ENCODE peak calls at places on chromosomes 6 and 20, in six cellular contexts. M, O, Y, H, J and G are unnamed samples.

GRCh38 chr6:52499026-52499425 is 77.8 kb downstream of the TRAM2 start:
- DNase-seq in M (peak), O (no peak), Y (no peak), H (no peak), J (no peak), G (no peak)

GRCh38 chr6:130020106-130020851 is 1.9 kb downstream of the L3MBTL3 start:
- DNase-seq in M (peak), O (peak), Y (peak), H (no peak), J (peak), G (peak)

GRCh38 chr6:52958546-52959255 is 36.4 kb downstream of the GSTA4 start:
- DNase-seq in M (no peak), O (no peak), Y (no peak), H (no peak), J (no peak), G (no peak)

GRCh38 chr6:79656134-79656533 is 25.0 kb downstream of the SH3BGRL2 start:
- DNase-seq in M (no peak), O (no peak), Y (no peak), H (no peak), J (no peak), G (no peak)

GRCh38 chr20:10501377-10501776 is 66.3 kb downstream of the SLX4IP start:
- DNase-seq in M (peak), O (no peak), Y (peak), H (no peak), J (no peak), G (no peak)

GRCh38 chr6:113047932-113048331 is 700.8 kb downstream of the RFPL4B start:
- DNase-seq in M (no peak), O (no peak), Y (no peak), H (no peak), J (no peak), G (no peak)

GRCh38 chr6:33592595-33593413 is 12.7 kb upstream of the BAK1 start:
- DNase-seq in M (no peak), O (no peak), Y (peak), H (no peak), J (no peak), G (peak)

GRCh38 chr6:54846243-54846856 is at the start of gene FAM83B:
- DNase-seq in M (no peak), O (peak), Y (peak), H (no peak), J (no peak), G (no peak)

GRCh38 chr6:154298297-154298696 is 58.3 kb downstream of the IPCEF1 start:
- DNase-seq in M (peak), O (no peak), Y (no peak), H (no peak), J (no peak), G (peak)

GRCh38 chr6:97292671-97293070 is 9.7 kb upstream of the MMS22L start:
- DNase-seq in M (no peak), O (no peak), Y (no peak), H (no peak), J (no peak), G (no peak)

GRCh38 chr6:34157236-34157830 is 11.4 kb upstream of the GRM4 start:
- DNase-seq in M (no peak), O (no peak), Y (peak), H (no peak), J (no peak), G (no peak)

GRCh38 chr20:63578224-63579016 is 4.4 kb upstream of the HELZ2 start:
- DNase-seq in M (no peak), O (no peak), Y (no peak), H (no peak), J (no peak), G (no peak)

GRCh38 chr20:45410887-45411286 is 2.8 kb downstream of the DBNDD2 start:
- DNase-seq in M (no peak), O (no peak), Y (no peak), H (no peak), J (no peak), G (no peak)

GRCh38 chr20:23061713-23062561 is 12.5 kb upstream of the THBD start:
- DNase-seq in M (peak), O (no peak), Y (no peak), H (peak), J (peak), G (no peak)

GRCh38 chr6:49499121-49499520 is 602 bp upstream of the GLYATL3 start:
- DNase-seq in M (no peak), O (no peak), Y (no peak), H (no peak), J (no peak), G (no peak)

GRCh38 chr6:126180585-126180984 is 159.3 kb upstream of the CENPW start:
- DNase-seq in M (peak), O (no peak), Y (no peak), H (peak), J (no peak), G (peak)

GRCh38 chr6:126172151-126172550 is 167.8 kb upstream of the CENPW start:
- DNase-seq in M (no peak), O (no peak), Y (no peak), H (no peak), J (no peak), G (no peak)

GRCh38 chr6:126174697-126175096 is 165.2 kb upstream of the CENPW start:
- DNase-seq in M (no peak), O (no peak), Y (no peak), H (no peak), J (no peak), G (no peak)

GRCh38 chr6:126175251-126175650 is 164.7 kb upstream of the CENPW start:
- DNase-seq in M (no peak), O (no peak), Y (no peak), H (no peak), J (no peak), G (no peak)

DNA sequence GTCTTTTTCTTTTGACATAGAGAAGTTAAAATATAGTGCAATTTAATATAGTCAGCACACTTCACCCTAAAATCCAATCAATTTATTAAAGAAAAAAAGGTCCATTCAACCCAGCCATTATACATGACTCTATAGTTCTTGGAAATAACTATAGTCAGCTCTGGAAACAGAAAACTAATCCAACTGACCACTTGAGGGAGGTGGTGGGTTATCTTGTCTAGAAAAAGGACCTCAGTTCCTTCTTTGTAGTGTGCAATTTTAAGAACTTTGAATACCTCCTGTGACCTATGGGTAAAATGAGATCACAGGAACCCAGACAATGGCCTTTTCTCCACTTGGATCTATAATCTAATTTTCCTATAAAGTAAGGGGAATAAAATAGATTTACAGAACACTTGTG is 163.6 kb upstream of the CENPW start:
- DNase-seq in M (peak), O (no peak), Y (no peak), H (peak), J (no peak), G (no peak)
- TF ChIP-seq CTCF in M (peak), O (no peak), Y (no peak), H (peak), J (no peak), G (peak)

GRCh38 chr6:42322676-42323075 is 105.0 kb upstream of the MRPS10 start:
- DNase-seq in M (no peak), O (no peak), Y (no peak), H (no peak), J (no peak), G (no peak)
- TF ChIP-seq CTCF in M (no peak), O (no peak), Y (no peak), H (peak), J (no peak), G (peak)

DNA sequence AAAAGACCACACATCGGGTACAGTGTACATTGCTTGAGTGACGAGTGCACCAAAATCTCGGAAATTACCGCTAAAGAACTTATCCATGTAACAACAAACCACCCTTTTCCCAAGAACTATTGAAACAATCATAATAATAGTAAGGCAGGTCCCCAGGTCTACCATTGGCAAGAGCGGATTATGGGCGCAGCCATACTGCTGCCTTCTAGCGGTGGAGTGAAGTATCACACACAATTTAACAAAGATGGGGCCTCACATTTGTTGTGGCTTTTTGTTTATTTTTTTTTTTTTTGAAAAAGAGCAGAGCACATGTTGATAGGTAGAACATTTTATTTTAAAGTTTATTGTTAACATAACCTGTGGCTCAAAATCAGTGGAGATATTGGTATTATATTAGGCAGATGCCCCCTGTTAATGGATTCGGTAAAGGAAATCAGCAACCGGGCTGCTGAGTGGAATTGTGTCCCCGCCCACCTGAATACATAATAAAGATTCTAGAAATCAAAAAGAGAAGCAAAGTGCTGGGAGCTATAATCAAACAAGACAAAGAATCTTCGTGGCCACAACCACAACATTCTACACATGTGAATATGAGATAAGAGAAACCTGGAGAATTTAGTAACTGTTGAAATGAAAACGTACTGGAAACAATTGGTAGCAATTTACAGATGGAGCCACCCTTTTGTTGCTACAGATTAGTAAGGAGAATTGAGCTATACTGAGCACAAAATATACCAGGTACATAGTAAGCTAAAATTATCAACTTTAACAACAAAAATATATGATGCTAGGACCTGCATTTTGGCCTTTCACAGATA is 94.2 kb upstream of the EXOC2 start:
- DNase-seq in M (peak), O (peak), Y (no peak), H (no peak), J (no peak), G (peak)
- TF ChIP-seq CTCF in M (peak), O (peak), Y (peak), H (peak), J (no peak), G (peak)

DNA sequence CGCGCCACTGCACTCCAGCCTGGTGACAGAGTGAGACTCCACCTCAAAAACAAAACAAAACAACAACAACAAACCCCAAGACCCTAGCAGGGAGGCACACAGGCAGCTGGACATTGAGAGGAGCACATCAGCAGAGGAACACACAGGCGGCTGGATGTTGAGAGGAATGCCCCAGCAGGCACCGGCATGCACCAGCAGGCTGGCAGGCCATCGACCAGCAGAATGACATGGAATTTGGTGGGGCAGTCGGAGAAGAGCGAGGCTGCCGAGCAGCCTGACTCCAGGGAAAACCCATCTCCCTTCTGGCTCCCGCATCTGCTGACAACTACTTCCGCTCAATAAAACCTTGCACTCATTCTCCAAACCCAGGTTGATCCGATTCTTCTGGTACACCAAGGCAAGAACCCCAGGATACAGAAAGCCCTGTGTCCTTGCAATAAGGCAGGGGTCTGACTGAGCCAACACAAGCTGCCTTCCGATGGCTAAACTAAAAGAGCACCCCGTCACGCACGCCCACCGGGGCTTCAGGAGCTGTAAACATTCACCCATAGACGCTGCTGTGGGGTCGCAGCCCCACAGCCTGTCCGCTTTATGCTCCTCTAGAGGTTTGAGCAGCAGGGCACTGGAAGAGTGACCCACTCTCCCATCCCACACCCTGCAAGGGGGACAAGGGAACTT is 60.2 kb downstream of the SLC22A23 start:
- DNase-seq in M (no peak), O (no peak), Y (no peak), H (no peak), J (no peak), G (no peak)
- TF ChIP-seq CTCF in M (no peak), O (no peak), Y (no peak), H (no peak), J (no peak), G (no peak)

GRCh38 chr20:60107621-60108020 is 149.4 kb downstream of the CDH26 start:
- DNase-seq in M (no peak), O (no peak), Y (no peak), H (no peak), J (no peak), G (no peak)
- TF ChIP-seq CTCF in M (no peak), O (no peak), Y (no peak), H (no peak), J (no peak), G (no peak)

GRCh38 chr20:49889943-49890650 is 25.2 kb downstream of the SPATA2 start:
- DNase-seq in M (no peak), O (no peak), Y (no peak), H (no peak), J (no peak), G (no peak)
- TF ChIP-seq CTCF in M (no peak), O (no peak), Y (peak), H (peak), J (no peak), G (peak)

DNA sequence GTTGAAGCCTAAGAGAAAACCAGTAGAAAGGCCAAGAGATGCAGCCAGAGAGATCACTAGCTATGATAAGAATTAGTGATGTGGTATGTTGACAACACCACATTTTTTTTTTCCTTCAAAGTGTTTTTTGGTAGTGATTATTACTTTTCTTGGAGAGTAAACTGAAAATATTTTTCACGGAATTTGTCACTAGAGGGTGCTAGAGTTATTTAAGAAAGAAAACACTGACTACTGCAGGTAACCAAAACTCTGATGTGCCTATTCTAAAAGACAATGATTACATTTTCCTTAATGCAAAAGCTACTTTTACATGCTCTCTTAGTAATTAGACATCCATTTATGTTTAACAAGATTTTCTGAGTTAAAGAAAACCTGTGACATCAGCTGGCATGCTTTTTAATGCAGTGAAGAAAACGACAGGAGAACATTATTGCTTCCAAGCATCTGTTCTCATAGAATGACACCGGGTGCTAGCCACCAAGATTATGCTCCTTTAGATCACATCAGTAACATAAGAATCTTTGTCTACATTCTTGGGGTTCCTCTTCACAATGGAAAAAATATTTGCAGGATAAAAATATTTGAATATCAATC is 28.8 kb downstream of the RWDD2A start:
- DNase-seq in M (peak), O (no peak), Y (no peak), H (no peak), J (no peak), G (peak)
- TF ChIP-seq CTCF in M (peak), O (peak), Y (peak), H (peak), J (peak), G (peak)

GRCh38 chr6:43517503-43518357 is 841 bp downstream of the POLR1C start:
- DNase-seq in M (no peak), O (no peak), Y (no peak), H (no peak), J (no peak), G (no peak)

GRCh38 chr6:43522547-43523263 is 5.8 kb downstream of the POLR1C start:
- DNase-seq in M (no peak), O (no peak), Y (no peak), H (no peak), J (no peak), G (no peak)

GRCh38 chr6:43523282-43523681 is 6.4 kb downstream of the POLR1C start:
- DNase-seq in M (no peak), O (no peak), Y (no peak), H (no peak), J (no peak), G (no peak)

GRCh38 chr6:43521836-43522235 is 4.9 kb downstream of the POLR1C start:
- DNase-seq in M (no peak), O (no peak), Y (no peak), H (no peak), J (no peak), G (no peak)

DNA sequence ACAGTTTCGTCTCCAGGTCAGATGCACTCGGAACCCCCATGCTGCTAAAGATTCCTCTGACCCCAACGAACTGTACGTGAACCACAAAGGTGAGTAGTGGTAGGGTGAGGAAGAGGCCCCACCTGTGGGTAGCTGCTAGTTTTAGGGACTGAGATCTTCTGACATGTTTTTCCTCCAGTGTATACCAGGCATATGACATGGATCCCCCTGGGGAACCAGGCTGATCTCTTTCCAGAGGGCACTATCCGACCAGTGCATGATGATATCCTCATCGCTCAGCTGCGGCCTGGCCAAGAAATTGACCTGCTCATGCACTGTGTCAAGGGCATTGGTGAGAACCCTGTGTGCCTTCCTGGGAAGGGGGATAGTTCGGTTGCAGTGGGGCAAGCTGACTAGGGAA is 3.2 kb downstream of the POLR1C start:
- DNase-seq in M (no peak), O (no peak), Y (no peak), H (no peak), J (no peak), G (no peak)
- TF ChIP-seq CTCF in M (no peak), O (no peak), Y (no peak), H (no peak), J (no peak), G (no peak)